ENCODE peak calls at places on chromosomes 16 and 17, in five cellular contexts. E is HAP-1, M is ovary, P is neuronal stem cell, R is BE2C. F is an unnamed sample.

GRCh38 chr17:1871743-1872142 is 41.9 kb downstream of the RPA1 start:
- DNase-seq in P (no peak), R (no peak), E (no peak), M (no peak), F (no peak)

GRCh38 chr16:87628940-87629339 is 26.6 kb downstream of the JPH3 start:
- DNase-seq in P (no peak), M (no peak), E (no peak), R (no peak), F (no peak)

GRCh38 chr16:48850097-48850496 is 240.1 kb upstream of the N4BP1 start:
- DNase-seq in E (no peak), P (no peak), R (no peak), M (no peak), F (no peak)

GRCh38 chr17:48816774-48817590 is at the start of gene TTLL6:
- DNase-seq in R (peak; percentile 97), P (peak; percentile 93), E (peak; percentile 96), M (peak; percentile 84), F (peak; percentile 89)

GRCh38 chr16:67762385-67762784 is 43.3 kb upstream of the GFOD2 start:
- DNase-seq in E (no peak), M (no peak), R (no peak), P (no peak), F (no peak)

GRCh38 chr16:82067042-82067809 is 32.2 kb downstream of the HSD17B2 start:
- DNase-seq in E (no peak), M (no peak), P (no peak), R (no peak), F (no peak)

GRCh38 chr17:35006961-35007360 is 26.6 kb downstream of the LIG3 start:
- DNase-seq in P (no peak), M (no peak), E (no peak), R (no peak), F (no peak)

GRCh38 chr17:1399679-1400512 is at the start of gene YWHAE:
- DNase-seq in R (peak; percentile 93), M (peak; percentile 99), P (peak; percentile 96), E (peak; percentile 98), F (peak; percentile 95)

GRCh38 chr16:67302882-67303434 is 23.6 kb downstream of the KCTD19 start:
- DNase-seq in E (no peak), R (no peak), M (no peak), P (no peak), F (no peak)

GRCh38 chr17:78644971-78645370 is 67.8 kb upstream of the DNAH17 start:
- DNase-seq in P (no peak), M (no peak), E (no peak), R (no peak), F (no peak)

DNA sequence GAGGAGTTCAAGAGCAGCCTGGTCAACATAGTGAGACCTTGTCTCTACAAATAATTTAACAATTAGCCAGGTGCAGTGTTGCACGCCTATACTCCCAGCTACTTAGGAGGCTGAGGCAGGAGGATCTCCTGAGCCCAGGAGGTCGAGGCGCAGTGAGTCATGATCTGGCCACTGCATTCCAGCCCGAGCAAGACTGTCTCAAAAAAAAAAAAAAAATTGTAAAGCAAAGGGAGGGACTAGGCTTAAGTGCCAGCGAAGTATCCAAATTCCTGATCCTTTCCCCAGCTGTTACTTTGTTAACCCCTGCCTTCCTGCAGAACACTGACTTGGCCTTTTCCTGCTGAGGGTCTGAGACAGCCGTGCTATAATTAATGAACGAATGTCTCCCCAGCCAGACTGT is 2.7 kb downstream of the GDPD3 start:
- DNase-seq in P (no peak), M (no peak), R (no peak), E (no peak), F (no peak)
- H3K36me3 ChIP-seq in P (peaks cover 16% of the 10 kb centered on the region), M (no peaks in the 10 kb centered on the region), R (no peaks in the 10 kb centered on the region), E (peaks cover 2% of the 10 kb centered on the region), F (peaks cover 14% of the 10 kb centered on the region)

GRCh38 chr16:46907061-46907774 is 23.1 kb downstream of the GPT2 start:
- DNase-seq in M (no peak), E (no peak), R (no peak), P (no peak), F (no peak)
- H3K36me3 ChIP-seq in M (no peaks in the 10 kb centered on the region), E (peaks cover 42% of the 10 kb centered on the region), R (peaks cover 12% of the 10 kb centered on the region), P (peaks cover 76% of the 10 kb centered on the region), F (peaks cover 61% of the 10 kb centered on the region)

DNA sequence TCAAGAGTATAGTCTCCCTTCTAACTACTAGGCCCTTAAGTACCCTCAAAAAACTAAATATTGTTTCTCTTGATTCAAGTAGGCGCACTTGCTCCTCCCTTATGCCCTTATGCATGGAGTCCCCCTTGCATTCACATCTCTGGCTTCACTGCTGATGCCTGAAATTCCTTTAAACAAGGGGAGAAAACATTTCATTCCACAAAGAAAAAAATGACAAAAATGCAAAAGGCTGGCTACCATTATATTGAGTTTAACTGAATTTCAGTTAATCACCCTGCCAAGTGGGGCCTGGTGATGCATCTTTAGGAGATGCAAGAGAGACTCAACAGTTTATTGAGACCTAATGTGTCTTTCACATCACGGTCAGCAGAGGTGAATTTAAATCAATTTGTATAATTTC is 35.6 kb downstream of the CRLF3 start:
- DNase-seq in R (no peak), E (no peak), M (no peak), P (no peak), F (no peak)
- H3K36me3 ChIP-seq in R (peaks cover 9% of the 10 kb centered on the region), E (peaks cover 71% of the 10 kb centered on the region), M (no peaks in the 10 kb centered on the region), P (peaks cover 95% of the 10 kb centered on the region), F (peaks cover 81% of the 10 kb centered on the region)

DNA sequence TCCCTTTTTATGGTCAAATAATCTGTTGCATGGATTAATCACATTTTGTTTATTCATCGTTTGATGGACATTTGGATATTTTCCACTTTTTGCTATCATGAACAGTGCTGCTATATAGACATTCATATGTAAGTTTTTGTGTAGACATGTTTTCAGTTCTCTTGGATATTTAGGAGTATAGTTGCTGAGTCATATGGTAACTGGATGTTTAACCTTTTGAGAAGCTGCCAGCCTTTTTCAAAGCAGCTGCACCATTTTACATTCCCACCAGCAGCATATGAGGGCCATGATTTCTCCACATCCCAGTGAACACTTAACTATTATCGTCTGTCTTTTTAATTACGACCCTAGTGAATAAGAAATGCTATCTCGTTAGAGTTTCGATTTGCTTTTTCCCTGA is 10.0 kb downstream of the DNAJA3 start:
- DNase-seq in E (no peak), P (no peak), M (no peak), R (no peak), F (no peak)
- H3K36me3 ChIP-seq in E (peaks cover 77% of the 10 kb centered on the region), P (peaks cover 87% of the 10 kb centered on the region), M (no peaks in the 10 kb centered on the region), R (peaks cover 75% of the 10 kb centered on the region), F (peaks cover 84% of the 10 kb centered on the region)

F was measured in RWPE2.